ENCODE peak calls at places on chromosomes 7 and 10, in six cellular contexts. K is K562, L is HepG2, Y is upper lobe of left lung, O is A549, M is GM12878. X is an unnamed sample.

GRCh38 chr10:28202941-28203352 is 99.9 kb downstream of the MPP7 start:
- ATAC-seq in L (no peak), O (no peak), Y (peak; percentile 85), K (no peak), M (no peak), X (peak; percentile 92)

GRCh38 chr10:104396581-104396980 is 42.9 kb downstream of the CFAP58 start:
- ATAC-seq in K (no peak), Y (no peak), O (no peak), L (no peak), M (no peak), X (no peak)

GRCh38 chr10:113765910-113766309 is 14.4 kb downstream of the PLEKHS1 start:
- ATAC-seq in Y (no peak), O (no peak), K (no peak), L (no peak), M (no peak), X (no peak)

GRCh38 chr10:102904337-102904736 is 13.8 kb upstream of the CNNM2 start:
- ATAC-seq in Y (no peak), L (no peak), M (no peak), O (no peak), K (no peak), X (no peak)

GRCh38 chr7:77306231-77307067 is 106.8 kb upstream of the FGL2 start:
- ATAC-seq in L (peak; percentile 59), Y (no peak), K (peak; percentile 22), M (no peak), O (no peak), X (no peak)

GRCh38 chr7:5695037-5695708 is 86.3 kb downstream of the RNF216 start:
- ATAC-seq in M (peak; percentile 67), L (no peak), Y (peak; percentile 63), O (no peak), K (no peak), X (peak; percentile 57)

GRCh38 chr7:31023877-31024276 is 28.2 kb upstream of the ADCYAP1R1 start:
- ATAC-seq in Y (no peak), L (no peak), O (no peak), M (peak; percentile 58), K (no peak), X (no peak)

GRCh38 chr10:92990615-92991014 is 70.0 kb upstream of the CYP26C1 start:
- ATAC-seq in K (peak; percentile 89), Y (no peak), O (no peak), M (peak; percentile 74), L (no peak), X (no peak)

GRCh38 chr7:155756322-155756721 is 55.9 kb downstream of the SHH start:
- ATAC-seq in M (peak; percentile 50), L (no peak), K (no peak), Y (peak; percentile 58), O (no peak), X (no peak)

GRCh38 chr10:104339469-104340098 is 1.3 kb upstream of the ITPRIP start:
- ATAC-seq in O (no peak), Y (peak; percentile 40), L (peak; percentile 36), K (peak; percentile 49), M (no peak), X (peak; percentile 44)

GRCh38 chr7:36346260-36346831 is 43.3 kb upstream of the ANLN start:
- ATAC-seq in M (peak; percentile 62), O (no peak), L (no peak), K (no peak), Y (no peak), X (no peak)

GRCh38 chr10:279655-280054 is 144.4 kb downstream of the ZMYND11 start:
- ATAC-seq in O (no peak), Y (no peak), L (no peak), K (peak; percentile 75), M (no peak), X (no peak)

GRCh38 chr10:80497187-80498038 is 40.3 kb upstream of the SH2D4B start:
- ATAC-seq in K (peak; percentile 89), Y (peak; percentile 26), O (no peak), L (peak; percentile 2), M (no peak), X (peak; percentile 42)

GRCh38 chr7:66125052-66125694 is 10.5 kb downstream of the CRCP start:
- ATAC-seq in L (no peak), Y (no peak), K (no peak), O (no peak), M (peak; percentile 22), X (no peak)

GRCh38 chr10:42637648-42638052 is 720 bp downstream of the ZNF33B start:
- ATAC-seq in Y (peak; percentile 34), K (peak; percentile 3), O (no peak), M (peak; percentile 1), L (peak; percentile 4), X (no peak)

GRCh38 chr7:27802977-27803376 is 63.0 kb downstream of the TAX1BP1 start:
- ATAC-seq in K (no peak), M (no peak), O (no peak), Y (no peak), L (no peak), X (no peak)

GRCh38 chr10:89245802-89246201 is 5.8 kb downstream of the LIPA start:
- ATAC-seq in K (no peak), Y (no peak), L (no peak), O (no peak), M (peak; percentile 61), X (no peak)

GRCh38 chr10:114179148-114179547 is at the start of gene TDRD1:
- ATAC-seq in L (no peak), O (no peak), M (no peak), K (no peak), Y (no peak), X (no peak)

GRCh38 chr7:17405786-17406185 is 107.3 kb downstream of the AHR start:
- ATAC-seq in M (no peak), L (no peak), Y (peak; percentile 67), O (peak; percentile 95), K (no peak), X (peak; percentile 42)

GRCh38 chr10:688621-689426 is 644 bp downstream of the DIP2C start:
- ATAC-seq in O (peak; percentile 58), L (peak; percentile 71), K (no peak), Y (peak; percentile 49), M (no peak), X (peak; percentile 42)

GRCh38 chr10:42961156-42961589 is 115.7 kb upstream of the RET start:
- ATAC-seq in K (no peak), Y (no peak), O (no peak), M (no peak), L (peak; percentile 27), X (no peak)

GRCh38 chr7:36742911-36743775 is 18.8 kb upstream of the AOAH start:
- ATAC-seq in K (no peak), L (no peak), Y (peak; percentile 75), O (no peak), M (peak; percentile 86), X (peak; percentile 24)

GRCh38 chr10:132654708-132655661 is 117.4 kb downstream of the INPP5A start:
- ATAC-seq in Y (peak; percentile 63), M (peak; percentile 75), O (peak; percentile 63), L (peak; percentile 68), K (peak; percentile 91), X (peak; percentile 61)

DNA sequence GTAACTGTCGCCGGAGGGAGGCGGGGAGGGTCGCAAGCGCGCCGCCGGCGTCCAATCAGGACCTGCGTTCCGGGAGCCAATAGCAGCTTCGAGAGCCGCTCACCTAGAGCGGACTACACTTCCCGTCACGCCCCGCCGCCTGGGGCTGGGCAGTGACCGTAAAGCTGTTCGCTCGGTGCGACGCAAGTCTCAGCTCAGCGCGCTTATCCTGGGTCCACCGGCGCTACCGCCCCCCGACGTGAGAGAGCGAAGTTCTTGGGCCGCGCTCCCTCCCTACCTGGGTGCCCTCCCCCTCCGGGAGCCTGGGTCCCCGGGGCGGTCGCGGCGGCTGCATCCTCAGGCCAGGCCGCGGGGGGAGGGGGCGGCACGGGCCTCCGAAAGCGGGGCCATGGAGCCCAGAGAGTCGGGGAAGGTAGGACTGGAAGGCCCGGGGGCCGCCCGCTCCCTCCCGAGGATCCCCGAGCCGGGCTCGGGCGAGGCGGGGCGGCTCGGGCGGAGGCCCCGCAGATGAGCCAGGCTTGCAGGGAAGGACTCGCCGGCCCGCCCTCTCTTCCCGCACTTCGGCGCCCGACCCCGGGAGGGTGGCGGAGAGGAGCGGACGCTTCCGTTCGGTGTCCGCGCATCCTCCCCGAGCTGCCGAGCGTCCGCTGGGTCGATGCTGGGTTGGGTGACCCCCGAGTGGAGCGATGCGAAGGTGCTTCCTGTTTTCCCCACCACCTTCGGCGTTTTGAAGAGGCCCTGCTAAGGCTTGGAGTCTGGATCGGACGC is at the start of gene ZNF862:
- ATAC-seq in Y (peak; percentile 100), K (peak; percentile 99), M (peak; percentile 99), O (peak; percentile 96), L (peak; percentile 97), X (peak; percentile 99)
- TF ChIP-seq POLR2A in Y (no peak), K (peak; percentile 73), M (peak; percentile 91), O (peak; percentile 75), L (peak; percentile 21), X (peak; percentile 63)

DNA sequence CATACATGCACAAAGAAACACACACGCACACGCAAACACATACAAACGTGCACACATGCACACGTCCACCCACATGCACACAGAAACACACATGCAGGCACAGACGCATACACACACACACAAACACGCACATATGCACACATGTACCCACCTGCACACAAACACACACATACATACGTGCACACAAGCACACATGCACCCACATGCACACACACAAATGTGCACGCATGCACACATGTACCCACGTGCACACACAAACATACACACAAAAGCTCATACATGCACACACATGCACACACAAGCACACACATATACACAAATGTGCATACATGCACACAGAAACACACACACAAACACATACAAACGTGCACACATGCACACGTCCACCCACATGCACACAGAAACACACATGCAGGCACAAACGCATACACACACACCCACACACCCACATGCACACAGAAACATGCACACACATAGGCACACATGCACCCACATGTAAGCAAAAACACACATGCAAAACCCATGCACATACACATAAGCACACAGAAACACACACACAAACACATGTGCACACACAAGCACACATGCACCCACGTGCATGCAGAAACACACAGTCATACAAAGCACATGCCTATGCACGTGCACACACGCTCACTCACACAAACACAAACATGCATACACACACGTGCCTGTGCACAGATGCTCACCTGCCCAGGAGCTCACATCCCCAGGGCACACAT is 44.8 kb downstream of the FOXL3 start:
- ATAC-seq in O (no peak), M (no peak), K (no peak), L (no peak), Y (no peak), X (no peak)
- TF ChIP-seq EP300 in O (no peak), M (no peak), K (no peak), L (no peak), Y (no peak), X (no peak)

DNA sequence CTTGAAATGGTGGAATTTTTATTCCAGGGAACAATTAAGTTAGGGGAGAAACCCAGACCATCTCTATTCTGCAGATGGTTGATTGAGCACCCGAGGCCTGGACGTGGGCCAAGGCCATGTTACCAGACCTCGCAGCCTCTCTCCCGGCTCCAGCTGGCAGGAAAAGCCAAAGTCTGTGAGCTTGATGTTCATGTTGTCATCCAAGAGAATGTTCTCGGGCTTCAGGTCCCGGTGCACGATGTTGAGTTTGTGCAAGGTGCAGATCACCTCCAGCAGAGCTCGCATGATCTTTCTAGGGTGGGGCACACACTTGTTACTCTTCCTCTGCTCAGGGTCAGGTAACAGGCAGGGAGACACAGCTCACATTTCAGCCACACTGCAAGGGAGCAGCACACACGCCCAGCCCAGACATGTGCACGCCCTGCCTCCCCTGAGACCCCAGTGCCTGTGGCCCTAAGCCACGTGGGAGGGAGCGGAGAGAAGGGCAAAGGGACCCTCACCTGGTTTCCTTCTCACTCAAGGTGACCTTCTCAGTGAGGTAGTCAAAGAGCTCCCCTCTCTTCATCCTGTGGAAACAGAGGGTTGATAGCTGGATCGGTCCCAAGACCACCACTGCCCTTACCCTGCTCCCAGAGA is 9.5 kb downstream of the PHKG1 start:
- ATAC-seq in L (no peak), K (peak; percentile 40), O (no peak), Y (no peak), M (no peak), X (peak; percentile 37)
- TF ChIP-seq POLR2A in L (no peak), K (no peak), O (no peak), Y (no peak), M (peak; percentile 52), X (no peak)

GRCh38 chr10:64444578-64444977 is 923.4 kb downstream of the REEP3 start:
- ATAC-seq in L (no peak), M (no peak), Y (no peak), K (no peak), O (no peak), X (no peak)
- TF ChIP-seq EP300 in L (no peak), M (no peak), Y (no peak), K (no peak), O (no peak), X (no peak)